ENCODE peak calls at places on chromosomes 3 and 15, in seven cellular contexts. B is astrocyte of the cerebellum; S is dorsolateral prefrontal cortex; W is astrocyte; T is activated CD8-positive, alpha-beta T cell treated with anti-CD3 and anti-CD28 coated beads for 36 hours; G is breast epithelium; M is fibroblast of mammary gland. U is an unnamed sample.

GRCh38 chr15:40891810-40892448 is 2.3 kb upstream of the VPS18 start:
- DNase-seq in B (peak), S (peak), W (no peak), T (peak), G (no peak), M (peak), U (no peak)

GRCh38 chr3:51933471-51934138 is 8.1 kb downstream of the RRP9 start:
- DNase-seq in B (no peak), S (no peak), W (no peak), T (no peak), G (no peak), M (no peak), U (no peak)

GRCh38 chr3:195921334-195921771 is 13.0 kb upstream of the TNK2 start:
- DNase-seq in B (no peak), S (no peak), W (peak), T (no peak), G (no peak), M (peak), U (no peak)

GRCh38 chr3:34002569-34003100 is 204.2 kb downstream of the PDCD6IP start:
- DNase-seq in B (no peak), S (no peak), W (no peak), T (no peak), G (no peak), M (no peak), U (no peak)

GRCh38 chr3:52085883-52086282 is 29.5 kb upstream of the DUSP7 start:
- DNase-seq in B (no peak), S (no peak), W (no peak), T (peak), G (no peak), M (no peak), U (no peak)

GRCh38 chr3:166446291-166446690 is 609.1 kb upstream of the BCHE start:
- DNase-seq in B (no peak), S (no peak), W (peak), T (no peak), G (no peak), M (peak), U (no peak)

GRCh38 chr15:89836255-89837133 is 21.8 kb upstream of the ANPEP start:
- DNase-seq in B (peak), S (no peak), W (peak), T (no peak), G (peak), M (peak), U (no peak)

GRCh38 chr15:68823561-68823960 is 2.9 kb upstream of the ANP32A start:
- DNase-seq in B (no peak), S (no peak), W (no peak), T (no peak), G (no peak), M (no peak), U (no peak)

GRCh38 chr3:127694467-127695215 is 21.9 kb downstream of the ABTB1 start:
- DNase-seq in B (no peak), S (peak), W (no peak), T (peak), G (no peak), M (no peak), U (no peak)

GRCh38 chr3:192884831-192885356 is 32.8 kb downstream of the MB21D2 start:
- DNase-seq in B (no peak), S (no peak), W (peak), T (no peak), G (no peak), M (peak), U (no peak)

GRCh38 chr3:13673207-13673606 is 124.3 kb downstream of the FBLN2 start:
- DNase-seq in B (no peak), S (no peak), W (no peak), T (no peak), G (no peak), M (no peak), U (no peak)

GRCh38 chr15:29815000-29815704 is 7.1 kb downstream of the TJP1 start:
- DNase-seq in B (no peak), S (no peak), W (peak), T (no peak), G (no peak), M (peak), U (no peak)

GRCh38 chr15:50055333-50056278 is 63.4 kb downstream of the ATP8B4 start:
- DNase-seq in B (peak), S (no peak), W (peak), T (no peak), G (no peak), M (peak), U (no peak)

GRCh38 chr15:26838742-26839460 is 28.0 kb upstream of the GABRA5 start:
- DNase-seq in B (no peak), S (no peak), W (no peak), T (peak), G (no peak), M (no peak), U (no peak)

GRCh38 chr15:45855907-45856579 is 221.2 kb downstream of the SQOR start:
- DNase-seq in B (no peak), S (no peak), W (no peak), T (no peak), G (no peak), M (no peak), U (no peak)

GRCh38 chr3:145807990-145808389 is 353.0 kb downstream of the PLOD2 start:
- DNase-seq in B (peak), S (no peak), W (peak), T (no peak), G (no peak), M (peak), U (no peak)

GRCh38 chr3:124878561-124879394 is 8.4 kb downstream of the ITGB5 start:
- DNase-seq in B (peak), S (no peak), W (peak), T (peak), G (peak), M (peak), U (no peak)

GRCh38 chr3:39381432-39381831 is 1.7 kb upstream of the SLC25A38 start:
- DNase-seq in B (no peak), S (no peak), W (no peak), T (no peak), G (no peak), M (no peak), U (no peak)

GRCh38 chr3:88263417-88264116 is 113.8 kb downstream of the C3orf38 start:
- DNase-seq in B (no peak), S (no peak), W (no peak), T (no peak), G (no peak), M (no peak), U (no peak)

GRCh38 chr15:69608661-69609060 is 156.0 kb downstream of the RPLP1 start:
- DNase-seq in B (no peak), S (no peak), W (no peak), T (no peak), G (no peak), M (no peak), U (no peak)

GRCh38 chr3:141455603-141456327 is 31.1 kb upstream of the RASA2 start:
- DNase-seq in B (no peak), S (no peak), W (no peak), T (no peak), G (no peak), M (peak), U (no peak)

GRCh38 chr3:144085964-144086363 is 114.3 kb downstream of the DIPK2A start:
- DNase-seq in B (peak), S (no peak), W (no peak), T (no peak), G (no peak), M (peak), U (no peak)

GRCh38 chr3:55180936-55181535 is 253.2 kb upstream of the LRTM1 start:
- DNase-seq in B (no peak), S (peak), W (no peak), T (peak), G (no peak), M (peak), U (no peak)

GRCh38 chr3:64266065-64266874 is 41.0 kb upstream of the PRICKLE2 start:
- DNase-seq in B (peak), S (no peak), W (peak), T (no peak), G (no peak), M (peak), U (peak)

GRCh38 chr3:88141458-88142083 is 8.2 kb upstream of the C3orf38 start:
- DNase-seq in B (no peak), S (no peak), W (peak), T (no peak), G (no peak), M (peak), U (no peak)

GRCh38 chr3:131704084-131704483 is 201.3 kb upstream of the MRPL3 start:
- DNase-seq in B (no peak), S (no peak), W (peak), T (no peak), G (no peak), M (no peak), U (no peak)

GRCh38 chr15:95162069-95162468 is 930.7 kb downstream of the MCTP2 start:
- DNase-seq in B (no peak), S (no peak), W (peak), T (no peak), G (no peak), M (peak), U (no peak)
- TF ChIP-seq CTCF in B (no peak), S (no peak), W (no peak), T (no peak), G (no peak), M (no peak), U (no peak)

DNA sequence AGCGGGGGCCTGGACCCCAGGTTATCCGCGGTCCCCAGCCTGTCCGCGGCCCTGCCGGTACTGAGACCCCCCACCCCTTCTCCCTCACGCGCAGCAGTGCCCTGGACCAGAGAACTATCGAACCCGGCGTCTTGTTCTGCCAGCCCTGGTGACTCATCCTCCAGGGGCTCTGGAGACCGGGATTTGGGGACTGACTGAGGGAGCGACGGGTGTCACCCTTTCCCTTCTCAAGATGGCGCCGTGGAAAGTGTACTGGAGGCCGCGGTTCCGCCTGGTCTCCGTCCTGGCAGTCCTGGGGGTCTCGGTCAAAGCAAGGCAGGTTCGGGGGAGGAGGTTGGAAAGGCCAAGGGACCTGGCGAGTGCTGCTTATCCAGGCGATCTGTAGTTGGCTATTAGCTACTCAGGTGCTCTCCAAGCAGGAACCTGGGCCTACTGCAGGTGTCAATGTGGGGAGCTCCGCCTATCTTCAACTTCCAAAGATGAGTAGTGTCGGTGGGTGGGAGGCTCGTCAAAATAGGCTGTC is 713 bp downstream of the RAB5A start:
- DNase-seq in B (no peak), S (peak), W (peak), T (peak), G (peak), M (peak), U (no peak)
- TF ChIP-seq CTCF in B (no peak), S (no peak), W (no peak), T (no peak), G (no peak), M (no peak), U (no peak)

DNA sequence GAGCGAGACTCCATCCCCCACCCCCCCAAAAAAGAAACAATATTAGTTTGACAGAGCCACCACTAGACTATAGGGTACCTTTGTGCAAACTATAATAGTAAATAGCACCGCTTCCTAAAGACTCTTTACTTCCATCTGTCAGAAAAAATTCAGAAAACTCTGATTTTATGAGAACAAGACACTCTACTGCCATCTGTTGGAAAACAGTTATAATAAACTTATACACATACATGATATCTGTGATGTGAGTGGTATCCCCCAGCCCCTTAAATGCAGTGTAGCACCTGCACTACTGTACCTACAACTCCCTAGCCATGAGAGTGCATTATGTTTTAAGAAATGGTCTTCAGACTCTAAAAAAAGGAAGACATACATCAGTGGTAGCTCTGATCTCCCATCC is 47.1 kb upstream of the CTDSPL start:
- DNase-seq in B (no peak), S (no peak), W (no peak), T (no peak), G (no peak), M (peak), U (no peak)
- TF ChIP-seq CTCF in B (peak), S (peak), W (peak), T (peak), G (peak), M (peak), U (no peak)

GRCh38 chr15:51229907-51230328 is 108.5 kb downstream of the CYP19A1 start:
- DNase-seq in B (peak), S (peak), W (peak), T (no peak), G (no peak), M (peak), U (no peak)
- TF ChIP-seq CTCF in B (peak), S (peak), W (peak), T (no peak), G (peak), M (peak), U (no peak)

GRCh38 chr15:59491062-59491461 is 53.1 kb downstream of the FAM81A start:
- DNase-seq in B (no peak), S (no peak), W (no peak), T (no peak), G (no peak), M (no peak), U (no peak)

GRCh38 chr15:59492389-59493377 is 54.7 kb downstream of the FAM81A start:
- DNase-seq in B (peak), S (peak), W (peak), T (peak), G (peak), M (peak), U (no peak)
- TF ChIP-seq CTCF in B (peak), S (peak), W (peak), T (peak), G (peak), M (peak), U (peak)

GRCh38 chr3:45915518-45916231 is 27.6 kb upstream of the CXCR6 start:
- DNase-seq in B (peak), S (no peak), W (peak), T (peak), G (no peak), M (peak), U (no peak)

GRCh38 chr3:45917146-45917885 is 25.9 kb upstream of the CXCR6 start:
- DNase-seq in B (no peak), S (no peak), W (no peak), T (no peak), G (peak), M (no peak), U (no peak)

GRCh38 chr3:45912435-45912834 is 26.1 kb downstream of the CCR9 start:
- DNase-seq in B (no peak), S (no peak), W (no peak), T (no peak), G (no peak), M (no peak), U (no peak)

GRCh38 chr3:45915080-45915479 is 28.2 kb upstream of the CXCR6 start:
- DNase-seq in B (no peak), S (no peak), W (no peak), T (peak), G (no peak), M (no peak), U (no peak)

GRCh38 chr3:45914362-45915077 is 28.2 kb downstream of the CCR9 start:
- DNase-seq in B (no peak), S (no peak), W (no peak), T (no peak), G (no peak), M (no peak), U (no peak)
- TF ChIP-seq CTCF in B (no peak), S (no peak), W (no peak), T (no peak), G (no peak), M (no peak), U (no peak)

U was measured in omental fat pad.